ENCODE peak calls at places on chromosomes 4 and X, in five cellular contexts. U is IMR-90, T is fibroblast of villous mesenchyme, I is prostate gland, E is left ventricle myocardium inferior. A is an unnamed sample.

GRCh38 chr4:88705805-88706518 is 8.3 kb upstream of the NAP1L5 start:
- DNase-seq in U (peak), T (peak), I (no peak), E (no peak), A (no peak)

GRCh38 chrX:129678176-129678880 is 23.6 kb upstream of the APLN start:
- DNase-seq in U (no peak), T (no peak), I (no peak), E (peak), A (no peak)

GRCh38 chr4:48851651-48852050 is 20.8 kb downstream of the OCIAD1 start:
- DNase-seq in U (no peak), T (no peak), I (no peak), E (no peak), A (no peak)

GRCh38 chrX:8190341-8190830 is 19.3 kb upstream of the VCX2 start:
- DNase-seq in U (no peak), T (no peak), I (no peak), E (no peak), A (no peak)

GRCh38 chrX:68693481-68694410 is 46.3 kb downstream of the STARD8 start:
- DNase-seq in U (peak), T (peak), I (peak), E (peak), A (peak)

GRCh38 chr4:83582289-83582756 is 46.4 kb downstream of the GPAT3 start:
- DNase-seq in U (no peak), T (peak), I (peak), E (no peak), A (no peak)

GRCh38 chrX:42746606-42747005 is 31.4 kb downstream of the PPP1R2C start:
- DNase-seq in U (peak), T (peak), I (no peak), E (no peak), A (no peak)

GRCh38 chrX:118530537-118530936 is 34.9 kb downstream of the DOCK11 start:
- DNase-seq in U (peak), T (peak), I (no peak), E (no peak), A (no peak)

GRCh38 chr4:21205821-21206531 is 505.7 kb downstream of the PACRGL start:
- DNase-seq in U (no peak), T (no peak), I (no peak), E (no peak), A (no peak)

GRCh38 chr4:856468-856901 is 30.6 kb upstream of the CPLX1 start:
- DNase-seq in U (no peak), T (no peak), I (no peak), E (no peak), A (no peak)

GRCh38 chr4:163486321-163486720 is 8.2 kb upstream of the TMA16 start:
- DNase-seq in U (no peak), T (no peak), I (no peak), E (no peak), A (no peak)

GRCh38 chr4:55117511-55117910 is 7.9 kb downstream of the KDR start:
- DNase-seq in U (no peak), T (peak), I (no peak), E (no peak), A (no peak)

GRCh38 chr4:177239878-177240277 is 69.8 kb upstream of the NEIL3 start:
- DNase-seq in U (peak), T (no peak), I (no peak), E (no peak), A (no peak)

GRCh38 chr4:7978489-7978888 is 38.8 kb upstream of the AFAP1 start:
- DNase-seq in U (no peak), T (no peak), I (no peak), E (no peak), A (no peak)

GRCh38 chrX:115233497-115234219 is at the start of gene LRCH2:
- DNase-seq in U (peak), T (no peak), I (peak), E (peak), A (no peak)

DNA sequence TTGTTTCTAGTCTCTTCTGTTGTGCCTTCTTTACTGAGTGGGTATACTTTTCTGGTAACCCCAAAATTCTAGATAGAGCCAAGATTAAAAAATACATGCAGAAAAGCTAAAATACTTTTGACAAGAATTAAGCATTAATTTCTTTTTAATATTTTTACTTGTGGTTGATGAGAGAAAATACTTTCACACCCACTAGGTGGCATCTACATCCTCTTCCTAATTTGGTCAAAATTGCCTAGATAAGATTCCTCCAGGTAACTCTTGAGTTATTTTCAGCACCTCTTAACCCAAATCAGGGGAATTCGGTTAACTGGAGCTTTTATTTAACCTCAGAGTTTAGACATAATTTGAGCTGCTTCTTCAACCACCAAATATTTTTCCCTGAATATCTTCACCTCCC is 28.4 kb upstream of the COX7B2 start:
- DNase-seq in U (no peak), T (peak), I (no peak), E (no peak), A (no peak)
- TF ChIP-seq CTCF in U (peak), T (no peak), I (no peak), E (no peak), A (no peak)

GRCh38 chr4:152822323-152822722 is 42.6 kb downstream of the ARFIP1 start:
- DNase-seq in U (no peak), T (no peak), I (peak), E (no peak), A (no peak)

GRCh38 chr4:152824561-152824960 is 44.8 kb downstream of the ARFIP1 start:
- DNase-seq in U (no peak), T (no peak), I (no peak), E (no peak), A (no peak)

GRCh38 chr4:152817331-152817730 is 37.6 kb downstream of the ARFIP1 start:
- DNase-seq in U (peak), T (peak), I (no peak), E (no peak), A (no peak)

GRCh38 chr4:152819026-152819645 is 39.4 kb downstream of the ARFIP1 start:
- DNase-seq in U (no peak), T (no peak), I (no peak), E (no peak), A (no peak)

DNA sequence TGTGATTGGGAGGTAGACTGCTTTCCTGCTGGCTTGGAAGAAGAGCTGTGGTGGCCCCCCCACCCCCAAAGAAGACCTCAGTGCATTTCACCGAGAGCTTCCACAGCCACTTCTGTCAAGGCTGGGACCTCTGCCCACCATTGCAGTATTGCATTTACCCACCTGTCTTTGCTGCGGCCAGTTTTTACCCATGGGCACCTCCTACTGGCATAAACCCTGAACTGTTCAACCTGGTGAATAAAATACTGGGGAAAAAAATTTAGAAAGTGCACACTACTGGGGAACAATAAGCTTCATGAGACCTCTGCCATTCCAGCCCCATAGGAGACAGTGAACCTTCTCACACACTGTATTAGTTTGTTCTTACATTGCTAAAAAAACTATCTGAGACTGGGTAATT is 40.3 kb downstream of the ARFIP1 start:
- DNase-seq in U (no peak), T (no peak), I (no peak), E (no peak), A (no peak)
- TF ChIP-seq CTCF in U (no peak), T (no peak), I (no peak), E (no peak), A (no peak)

DNA sequence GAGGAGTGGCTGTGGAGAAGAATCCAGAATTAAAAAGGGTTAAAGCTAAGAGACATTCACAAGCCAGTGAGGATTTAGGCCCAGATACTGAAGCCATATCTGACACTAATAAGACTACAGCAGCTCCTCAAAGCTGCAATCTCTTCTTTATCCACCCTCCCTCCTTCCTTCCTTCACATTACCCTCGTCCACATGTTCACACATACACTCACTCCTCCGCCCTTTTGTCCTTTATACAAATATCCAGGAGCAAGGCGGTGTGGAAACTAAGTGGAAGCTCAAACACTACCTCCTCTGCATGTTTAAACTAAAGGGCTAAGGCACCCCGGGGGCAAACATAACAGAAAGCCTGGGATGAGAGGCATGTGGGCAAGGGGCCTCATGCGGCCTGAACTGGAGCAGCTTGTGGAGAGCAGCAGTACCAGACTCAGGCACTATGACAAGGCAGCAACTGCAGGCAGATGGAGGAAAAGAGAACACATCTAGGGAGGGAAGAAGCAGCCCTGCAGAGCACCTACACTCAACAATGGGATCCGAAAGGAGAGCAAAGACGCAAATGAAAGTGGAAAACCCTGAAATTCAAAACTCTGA is 9.4 kb downstream of the MAB21L2 start:
- DNase-seq in U (no peak), T (no peak), I (no peak), E (no peak), A (no peak)
- TF ChIP-seq CTCF in U (no peak), T (no peak), I (no peak), E (no peak), A (no peak)

GRCh38 chrX:10636337-10636736 is 16.0 kb upstream of the MID1 start:
- DNase-seq in U (peak), T (peak), I (no peak), E (no peak), A (no peak)
- TF ChIP-seq CTCF in U (peak), T (peak), I (no peak), E (peak), A (no peak)

A was measured in omental fat pad.